ENCODE peak calls at places on chromosomes 5 and 9, in five cellular contexts. D is mammary epithelial cell, T is GM23248, Q is kidney, W is endothelial cell of umbilical vein. J is an unnamed sample.
A peak's percentile ranks its signal among the peaks of the same experiment; 100 is the strongest.

GRCh38 chr5:111308951-111309350 is 84.8 kb downstream of the CAMK4 start:
- DNase-seq in W (no peak), D (peak; percentile 15), T (no peak), Q (no peak), J (no peak)

GRCh38 chr5:55731848-55732247 is 6.0 kb upstream of the DDX4 start:
- DNase-seq in W (no peak), Q (no peak), T (no peak), D (no peak), J (no peak)

GRCh38 chr9:16901589-16901988 is 31.1 kb upstream of the BNC2 start:
- DNase-seq in D (peak; percentile 16), Q (no peak), T (peak; percentile 85), W (no peak), J (no peak)

GRCh38 chr9:114911167-114911821 is 19.1 kb downstream of the TNFSF8 start:
- DNase-seq in W (peak; percentile 57), Q (no peak), D (peak; percentile 48), T (peak; percentile 69), J (peak; percentile 46)

GRCh38 chr9:95008151-95008771 is 281.8 kb downstream of the AOPEP start:
- DNase-seq in D (peak; percentile 53), W (peak; percentile 68), T (peak; percentile 45), Q (no peak), J (peak; percentile 61)

GRCh38 chr5:76114192-76114795 is 31.1 kb downstream of the SV2C start:
- DNase-seq in T (peak; percentile 7), W (peak; percentile 71), D (no peak), Q (no peak), J (peak; percentile 92)

GRCh38 chr9:122929803-122930354 is 1.4 kb downstream of the ZBTB26 start:
- DNase-seq in Q (no peak), T (no peak), D (no peak), W (no peak), J (no peak)

GRCh38 chr9:137252555-137253506 is 1.7 kb downstream of the STPG3 start:
- DNase-seq in Q (no peak), D (no peak), T (no peak), W (no peak), J (no peak)

GRCh38 chr5:60577116-60577515 is 122.8 kb downstream of the DEPDC1B start:
- DNase-seq in T (no peak), W (no peak), Q (no peak), D (no peak), J (no peak)

GRCh38 chr5:132308701-132309100 is 14.5 kb downstream of the SLC22A4 start:
- DNase-seq in W (no peak), D (no peak), T (no peak), Q (no peak), J (no peak)

GRCh38 chr9:119391878-119392277 is 22.6 kb upstream of the BRINP1 start:
- DNase-seq in D (no peak), Q (no peak), W (no peak), T (no peak), J (no peak)

GRCh38 chr9:134959971-134960310 is 42.2 kb upstream of the FCN1 start:
- DNase-seq in Q (no peak), W (no peak), D (no peak), T (no peak), J (no peak)

GRCh38 chr9:134961331-134962064 is 43.8 kb upstream of the FCN1 start:
- DNase-seq in T (no peak), Q (peak; percentile 42), D (no peak), W (no peak), J (no peak)

GRCh38 chr9:134959126-134959970 is 41.6 kb upstream of the FCN1 start:
- DNase-seq in T (no peak), W (no peak), Q (no peak), D (no peak), J (no peak)

GRCh38 chr9:134962065-134962997 is 44.6 kb upstream of the FCN1 start:
- DNase-seq in T (no peak), D (no peak), Q (no peak), W (no peak), J (no peak)

DNA sequence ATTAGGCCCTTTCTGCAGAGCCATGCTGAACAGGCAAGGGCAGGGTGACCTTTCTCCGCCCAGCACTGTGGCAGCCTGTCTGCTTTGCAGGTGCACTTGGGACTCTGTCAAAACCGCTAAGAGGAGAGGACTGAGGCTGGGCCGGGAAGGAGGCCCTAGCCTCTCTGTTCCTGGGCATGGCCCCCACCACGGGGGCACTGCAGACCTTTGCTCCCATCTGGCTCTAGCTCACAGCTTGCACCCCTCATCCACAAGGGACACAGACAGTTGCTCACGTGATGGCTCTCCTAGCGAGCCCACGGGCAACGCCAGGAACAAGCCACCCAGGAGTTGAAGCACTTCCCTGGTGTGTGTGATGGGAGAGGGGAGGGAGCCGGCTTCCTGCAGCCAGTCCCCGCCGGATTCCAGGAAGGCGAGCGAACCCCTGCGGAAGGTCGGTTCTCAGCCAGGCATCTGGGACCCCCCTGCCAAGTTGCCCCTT is 43.0 kb upstream of the FCN1 start:
- DNase-seq in W (no peak), T (no peak), Q (peak; percentile 59), D (no peak), J (no peak)
- H3K9me3 ChIP-seq in W (no peaks in the 10 kb centered on the region), T (no peaks in the 10 kb centered on the region), Q (no peaks in the 10 kb centered on the region), D (peaks cover 36% of the 10 kb centered on the region), J (no peaks in the 10 kb centered on the region)

DNA sequence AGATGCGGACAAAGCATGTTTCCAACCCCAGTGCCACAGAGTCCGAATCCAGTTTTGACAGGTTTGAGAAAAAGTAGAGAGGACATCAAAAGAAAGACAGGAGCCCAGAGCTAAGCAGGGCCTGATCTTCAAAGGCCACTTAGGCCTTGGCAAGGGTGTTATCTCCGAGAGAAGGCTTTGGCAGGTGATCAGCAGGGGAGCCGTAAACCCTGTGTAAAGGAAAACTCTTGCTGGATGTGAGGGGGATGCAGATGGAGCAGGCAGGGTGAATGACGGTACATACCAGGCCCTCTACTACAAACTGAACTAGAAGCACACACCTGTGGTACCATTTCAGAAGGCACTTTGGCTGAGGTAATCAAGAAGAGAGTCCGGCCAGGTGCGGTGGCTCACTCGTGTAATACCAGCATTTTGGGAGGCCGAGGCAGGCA is 1.4 kb upstream of the HNRNPH1 start:
- DNase-seq in D (no peak), T (no peak), W (no peak), Q (no peak), J (no peak)
- H3K4me3 ChIP-seq in D (no peak overlapping the region), T (peak overlapping the region; percentile 72), W (no peak overlapping the region), Q (peak overlapping the region; percentile 97), J (peak overlapping the region; percentile 98)

GRCh38 chr5:59035681-59036080 is 452.8 kb downstream of the RAB3C start:
- DNase-seq in W (no peak), T (no peak), Q (no peak), D (no peak), J (no peak)
- H3K9ac ChIP-seq in W (no peak overlapping the region), T (peak overlapping the region; percentile 88), Q (no peak overlapping the region), D (no peak overlapping the region), J (no peak overlapping the region)

GRCh38 chr5:180847053-180847452 is 14.0 kb downstream of the ZFP62 start:
- DNase-seq in W (no peak), T (no peak), D (no peak), Q (no peak), J (no peak)
- H3K9me3 ChIP-seq in W (peaks cover 28% of the 10 kb centered on the region), T (no peaks in the 10 kb centered on the region), D (peaks cover 40% of the 10 kb centered on the region), Q (no peaks in the 10 kb centered on the region), J (no peaks in the 10 kb centered on the region)

GRCh38 chr5:72305194-72306142 is 14.6 kb downstream of the MRPS27 start:
- DNase-seq in Q (no peak), W (no peak), T (no peak), D (no peak), J (no peak)
- H3K4me3 ChIP-seq in Q (no peak overlapping the region), W (no peak overlapping the region), T (no peak overlapping the region), D (no peak overlapping the region), J (no peak overlapping the region)